ENCODE peak calls at places on chromosomes 4 and X, in six cellular contexts. One of them, this sample, is unnamed.

GRCh38 chrX:71668248-71668595 is 876 bp downstream of the LOC101059915 start:
- DNase-seq in stimulated activated CD8-positive, alpha-beta memory T cell treated with anti-CD3 and anti-CD28 coated beads, Interleukin-15, amount 100 ng/mL, for 1 hour: no peak
- DNase-seq in esophagus squamous epithelium: no peak
- DNase-seq in naive B cell: no peak
- DNase-seq in sigmoid colon: no peak
- DNase-seq in activated naive CD4-positive, alpha-beta T cell treated with anti-CD3 and anti-CD28 coated beads for 36 hours: no peak
- DNase-seq in this sample: no peak

GRCh38 chr4:37453004-37453360 is 208.4 kb downstream of the NWD2 start:
- DNase-seq in sigmoid colon: no peak
- DNase-seq in naive B cell: peak
- DNase-seq in esophagus squamous epithelium: no peak
- DNase-seq in activated naive CD4-positive, alpha-beta T cell treated with anti-CD3 and anti-CD28 coated beads for 36 hours: peak
- DNase-seq in stimulated activated CD8-positive, alpha-beta memory T cell treated with anti-CD3 and anti-CD28 coated beads, Interleukin-15, amount 100 ng/mL, for 1 hour: no peak
- DNase-seq in this sample: no peak

GRCh38 chrX:44698328-44698727 is 145.5 kb upstream of the DUSP21 start:
- DNase-seq in naive B cell: no peak
- DNase-seq in activated naive CD4-positive, alpha-beta T cell treated with anti-CD3 and anti-CD28 coated beads for 36 hours: no peak
- DNase-seq in sigmoid colon: no peak
- DNase-seq in esophagus squamous epithelium: no peak
- DNase-seq in stimulated activated CD8-positive, alpha-beta memory T cell treated with anti-CD3 and anti-CD28 coated beads, Interleukin-15, amount 100 ng/mL, for 1 hour: no peak
- DNase-seq in this sample: no peak

GRCh38 chr4:56701644-56702043 is 20.5 kb upstream of the HOPX start:
- DNase-seq in activated naive CD4-positive, alpha-beta T cell treated with anti-CD3 and anti-CD28 coated beads for 36 hours: no peak
- DNase-seq in stimulated activated CD8-positive, alpha-beta memory T cell treated with anti-CD3 and anti-CD28 coated beads, Interleukin-15, amount 100 ng/mL, for 1 hour: no peak
- DNase-seq in sigmoid colon: no peak
- DNase-seq in esophagus squamous epithelium: no peak
- DNase-seq in naive B cell: no peak
- DNase-seq in this sample: no peak

GRCh38 chr4:140004580-140005314 is 149.2 kb downstream of the MAML3 start:
- DNase-seq in naive B cell: no peak
- DNase-seq in activated naive CD4-positive, alpha-beta T cell treated with anti-CD3 and anti-CD28 coated beads for 36 hours: no peak
- DNase-seq in esophagus squamous epithelium: no peak
- DNase-seq in stimulated activated CD8-positive, alpha-beta memory T cell treated with anti-CD3 and anti-CD28 coated beads, Interleukin-15, amount 100 ng/mL, for 1 hour: no peak
- DNase-seq in sigmoid colon: peak
- DNase-seq in this sample: no peak

GRCh38 chrX:13875572-13875971 is 58.7 kb upstream of the GPM6B start:
- DNase-seq in stimulated activated CD8-positive, alpha-beta memory T cell treated with anti-CD3 and anti-CD28 coated beads, Interleukin-15, amount 100 ng/mL, for 1 hour: no peak
- DNase-seq in naive B cell: no peak
- DNase-seq in esophagus squamous epithelium: no peak
- DNase-seq in sigmoid colon: no peak
- DNase-seq in activated naive CD4-positive, alpha-beta T cell treated with anti-CD3 and anti-CD28 coated beads for 36 hours: no peak
- DNase-seq in this sample: no peak

GRCh38 chr4:114649908-114650307 is 51.3 kb downstream of the UGT8 start:
- DNase-seq in sigmoid colon: no peak
- DNase-seq in activated naive CD4-positive, alpha-beta T cell treated with anti-CD3 and anti-CD28 coated beads for 36 hours: no peak
- DNase-seq in stimulated activated CD8-positive, alpha-beta memory T cell treated with anti-CD3 and anti-CD28 coated beads, Interleukin-15, amount 100 ng/mL, for 1 hour: no peak
- DNase-seq in naive B cell: no peak
- DNase-seq in esophagus squamous epithelium: no peak
- DNase-seq in this sample: no peak

GRCh38 chr4:114601304-114602052 is 2.9 kb downstream of the UGT8 start:
- DNase-seq in activated naive CD4-positive, alpha-beta T cell treated with anti-CD3 and anti-CD28 coated beads for 36 hours: no peak
- DNase-seq in stimulated activated CD8-positive, alpha-beta memory T cell treated with anti-CD3 and anti-CD28 coated beads, Interleukin-15, amount 100 ng/mL, for 1 hour: no peak
- DNase-seq in esophagus squamous epithelium: no peak
- DNase-seq in sigmoid colon: no peak
- DNase-seq in naive B cell: peak
- DNase-seq in this sample: no peak

GRCh38 chrX:44025611-44026010 is 52.4 kb upstream of the NDP start:
- DNase-seq in sigmoid colon: no peak
- DNase-seq in activated naive CD4-positive, alpha-beta T cell treated with anti-CD3 and anti-CD28 coated beads for 36 hours: no peak
- DNase-seq in naive B cell: no peak
- DNase-seq in stimulated activated CD8-positive, alpha-beta memory T cell treated with anti-CD3 and anti-CD28 coated beads, Interleukin-15, amount 100 ng/mL, for 1 hour: no peak
- DNase-seq in esophagus squamous epithelium: no peak
- DNase-seq in this sample: no peak

GRCh38 chr4:128854433-128854832 is 44.9 kb downstream of the JADE1 start:
- DNase-seq in activated naive CD4-positive, alpha-beta T cell treated with anti-CD3 and anti-CD28 coated beads for 36 hours: peak
- DNase-seq in esophagus squamous epithelium: no peak
- DNase-seq in naive B cell: no peak
- DNase-seq in sigmoid colon: no peak
- DNase-seq in stimulated activated CD8-positive, alpha-beta memory T cell treated with anti-CD3 and anti-CD28 coated beads, Interleukin-15, amount 100 ng/mL, for 1 hour: no peak
- DNase-seq in this sample: no peak

GRCh38 chr4:8759987-8760386 is 111.7 kb downstream of the HMX1 start:
- DNase-seq in naive B cell: no peak
- DNase-seq in stimulated activated CD8-positive, alpha-beta memory T cell treated with anti-CD3 and anti-CD28 coated beads, Interleukin-15, amount 100 ng/mL, for 1 hour: no peak
- DNase-seq in sigmoid colon: peak
- DNase-seq in activated naive CD4-positive, alpha-beta T cell treated with anti-CD3 and anti-CD28 coated beads for 36 hours: no peak
- DNase-seq in esophagus squamous epithelium: no peak
- DNase-seq in this sample: no peak